ENCODE peak calls at places on chromosomes 6 and 20, in ten cellular contexts. N is T1000; R is HCEC 1CT; V is HuH-7; M is activated CD4-positive, alpha-beta T cell treated with anti-CD3 and anti-CD28 coated beads, Interleukin-2, amount 50 U/mL, for 1 hour; U is AG20443; W is GM12865; G is ecto neural progenitor cell; H is stimulated activated CD4-positive, alpha-beta T cell treated with anti-CD3 and anti-CD28 coated beads, Interleukin-12 subunit alpha, Interleukin-12 subunit beta, amount 100 ng/mL, for 24 hours; F is endothelial cell. S is an unnamed sample.

GRCh38 chr6:91509711-91510110 is 922.8 kb upstream of the MAP3K7 start:
- DNase-seq in N (no peak), R (no peak), V (no peak), M (no peak), U (no peak), W (no peak), G (no peak), H (no peak), F (no peak), S (no peak)

GRCh38 chr6:83071023-83071422 is 3.6 kb downstream of the DOP1A start:
- DNase-seq in N (no peak), R (no peak), V (no peak), M (no peak), U (no peak), W (peak), G (no peak), H (no peak), F (no peak), S (no peak)

GRCh38 chr6:40286027-40286426 is 301.1 kb downstream of the LRFN2 start:
- DNase-seq in N (no peak), R (no peak), V (no peak), M (no peak), U (no peak), W (no peak), G (no peak), H (no peak), F (no peak), S (no peak)

GRCh38 chr6:141077355-141078333 is 1055.1 kb upstream of the GJE1 start:
- DNase-seq in N (no peak), R (peak), V (peak), M (no peak), U (no peak), W (peak), G (peak), H (no peak), F (peak), S (no peak)

GRCh38 chr20:11556410-11556809 is 361.3 kb upstream of the BTBD3 start:
- DNase-seq in N (no peak), R (no peak), V (no peak), M (no peak), U (no peak), W (no peak), G (no peak), H (no peak), F (no peak), S (no peak)

GRCh38 chr6:19035454-19035853 is 648.3 kb downstream of the RNF144B start:
- DNase-seq in N (no peak), R (no peak), V (no peak), M (no peak), U (no peak), W (no peak), G (no peak), H (no peak), F (no peak), S (no peak)

GRCh38 chr20:38727602-38728236 is 3.4 kb downstream of the SLC32A1 start:
- DNase-seq in N (no peak), R (no peak), V (no peak), M (no peak), U (no peak), W (no peak), G (no peak), H (no peak), F (no peak), S (no peak)

GRCh38 chr6:136608991-136609390 is 58.8 kb upstream of the MAP7 start:
- DNase-seq in N (no peak), R (peak), V (no peak), M (no peak), U (peak), W (no peak), G (no peak), H (no peak), F (no peak), S (peak)

GRCh38 chr6:50602191-50602810 is 111.0 kb upstream of the TFAP2D start:
- DNase-seq in N (no peak), R (no peak), V (peak), M (no peak), U (peak), W (peak), G (no peak), H (no peak), F (peak), S (no peak)

GRCh38 chr20:31547720-31548298 is 33.6 kb downstream of the HM13 start:
- DNase-seq in N (no peak), R (no peak), V (no peak), M (no peak), U (no peak), W (no peak), G (no peak), H (no peak), F (no peak), S (no peak)

GRCh38 chr6:55108469-55109130 is 65.7 kb upstream of the HCRTR2 start:
- DNase-seq in N (no peak), R (no peak), V (no peak), M (no peak), U (no peak), W (no peak), G (peak), H (no peak), F (no peak), S (no peak)

S was measured in amniotic stem cell.